ENCODE peak calls at places on chromosomes 11 and 22, in four cellular contexts. L is GM04504; V is stimulated activated CD4-positive, alpha-beta T cell treated with anti-CD3 and anti-CD28 coated beads, Interleukin-1b, Interleukin-23, amount 100 ng/mL, for 4 hours; H is A172. S is an unnamed sample.

GRCh38 chr22:17903564-17904295 is 120.6 kb downstream of the MICAL3 start:
- DNase-seq in H (no peak), L (no peak), V (no peak), S (no peak)

GRCh38 chr11:42951266-42951665 is 360.5 kb upstream of the API5 start:
- DNase-seq in H (no peak), V (no peak), L (no peak), S (no peak)

GRCh38 chr11:119671561-119672015 is 57.4 kb downstream of the NECTIN1 start:
- DNase-seq in H (no peak), L (no peak), V (no peak), S (peak)

GRCh38 chr11:121426476-121427454 is 25.3 kb upstream of the SORL1 start:
- DNase-seq in H (no peak), V (peak), L (no peak), S (no peak)

GRCh38 chr11:82046778-82047177 is 686.9 kb downstream of the FAM181B start:
- DNase-seq in L (peak), V (no peak), H (peak), S (no peak)

GRCh38 chr22:42747701-42748513 is 27.2 kb upstream of the A4GALT start:
- DNase-seq in H (peak), L (peak), V (no peak), S (peak)

GRCh38 chr11:115924744-115925567 is 420.7 kb upstream of the CADM1 start:
- DNase-seq in V (no peak), H (peak), L (no peak), S (no peak)

GRCh38 chr11:62137276-62137861 is 13.6 kb downstream of the INCENP start:
- DNase-seq in H (no peak), L (no peak), V (no peak), S (no peak)

GRCh38 chr11:47391077-47391583 is 12.8 kb upstream of the SPI1 start:
- DNase-seq in L (no peak), V (no peak), H (no peak), S (no peak)

GRCh38 chr11:72753341-72754148 is 1.3 kb upstream of the ARAP1 start:
- DNase-seq in H (peak), L (no peak), V (no peak), S (no peak)

GRCh38 chr11:34213366-34213765 is 107.9 kb downstream of the NAT10 start:
- DNase-seq in V (no peak), H (peak), L (no peak), S (no peak)

GRCh38 chr11:114296190-114296978 is at the start of gene NNMT:
- DNase-seq in V (no peak), H (peak), L (peak), S (peak)

GRCh38 chr22:26553056-26553752 is 36.7 kb downstream of the TPST2 start:
- DNase-seq in H (peak), V (no peak), L (peak), S (peak)

GRCh38 chr11:103055174-103055890 is 36.6 kb downstream of the DCUN1D5 start:
- DNase-seq in L (peak), H (peak), V (no peak), S (peak)

GRCh38 chr11:47460571-47461235 is 11.8 kb upstream of the RAPSN start:
- DNase-seq in H (no peak), L (no peak), V (no peak), S (no peak)

GRCh38 chr22:30430933-30431332 is 5.4 kb downstream of the MTFP1 start:
- DNase-seq in H (no peak), V (no peak), L (no peak), S (no peak)

GRCh38 chr11:8359521-8359920 is 95.8 kb upstream of the LMO1 start:
- DNase-seq in H (no peak), L (no peak), V (no peak), S (no peak)